ENCODE peak calls at places on chromosomes 5 and 9, in four cellular contexts. D is fibroblast of lung, E is upper lobe of right lung, P is body of pancreas. B is an unnamed sample.

GRCh38 chr9:136100700-136101614 is 5.9 kb upstream of the NACC2 start:
- DNase-seq in D (no peak), P (no peak), E (no peak), B (no peak)

GRCh38 chr9:34646211-34647083 is at the start of gene GALT:
- DNase-seq in P (peak; percentile 94), D (peak; percentile 80), E (peak; percentile 98), B (peak; percentile 41)

GRCh38 chr9:24459898-24460297 is 85.8 kb downstream of the IZUMO3 start:
- DNase-seq in E (no peak), D (no peak), P (no peak), B (no peak)

GRCh38 chr9:101037433-101037832 is 8.9 kb downstream of the PLPPR1 start:
- DNase-seq in D (no peak), E (no peak), P (no peak), B (no peak)

GRCh38 chr9:34559616-34560546 is 29.6 kb downstream of the CNTFR start:
- DNase-seq in P (no peak), E (no peak), D (peak; percentile 52), B (no peak)

GRCh38 chr5:16656561-16657191 is 39.9 kb upstream of the RETREG1 start:
- DNase-seq in E (no peak), D (no peak), P (no peak), B (peak; percentile 48)

GRCh38 chr5:178346607-178347334 is 114.2 kb upstream of the PHYKPL start:
- DNase-seq in E (peak; percentile 43), D (no peak), P (no peak), B (no peak)

GRCh38 chr5:137086289-137086838 is 412.8 kb downstream of the SPOCK1 start:
- DNase-seq in D (no peak), E (no peak), P (no peak), B (no peak)

GRCh38 chr5:148033138-148033537 is 30.6 kb upstream of the SPINK5 start:
- DNase-seq in P (no peak), E (no peak), D (no peak), B (no peak)

GRCh38 chr5:84376346-84376745 is 8.3 kb downstream of the EDIL3 start:
- DNase-seq in D (no peak), P (no peak), E (no peak), B (no peak)

GRCh38 chr5:6510973-6511372 is 62.3 kb downstream of the UBE2QL1 start:
- DNase-seq in P (no peak), D (no peak), E (no peak), B (no peak)

GRCh38 chr9:131609116-131609830 is 64.0 kb downstream of the PRRT1B start:
- DNase-seq in D (peak; percentile 83), E (no peak), P (no peak), B (no peak)

GRCh38 chr9:27276182-27277030 is 20.5 kb downstream of the EQTN start:
- DNase-seq in E (no peak), P (no peak), D (peak; percentile 43), B (peak; percentile 8)

GRCh38 chr5:34530637-34531036 is 125.5 kb upstream of the RAI14 start:
- DNase-seq in D (peak; percentile 93), E (no peak), P (no peak), B (no peak)

GRCh38 chr9:19085295-19085694 is 17.4 kb downstream of the HAUS6 start:
- DNase-seq in D (no peak), E (no peak), P (no peak), B (no peak)

GRCh38 chr5:15579193-15579990 is 79.4 kb downstream of the FBXL7 start:
- DNase-seq in E (no peak), D (no peak), P (no peak), B (no peak)

GRCh38 chr5:35143841-35144240 is 86.4 kb downstream of the PRLR start:
- DNase-seq in P (no peak), E (no peak), D (no peak), B (no peak)

GRCh38 chr5:156367602-156368001 is 40.6 kb downstream of the SGCD start:
- DNase-seq in P (no peak), E (no peak), D (peak; percentile 93), B (peak; percentile 96)

GRCh38 chr5:106822851-106823250 is 847.9 kb downstream of the EFNA5 start:
- DNase-seq in P (no peak), E (no peak), D (no peak), B (no peak)

GRCh38 chr5:126368239-126368812 is 54.9 kb upstream of the GRAMD2B start:
- DNase-seq in E (no peak), D (no peak), P (no peak), B (no peak)

GRCh38 chr9:78235296-78235770 is 542 bp upstream of the CEP78 start:
- DNase-seq in P (no peak), D (peak; percentile 62), E (no peak), B (no peak)

GRCh38 chr5:94983861-94984535 is 300.9 kb downstream of the MCTP1 start:
- DNase-seq in D (peak; percentile 68), P (no peak), E (no peak), B (peak; percentile 37)

GRCh38 chr9:113574381-113575262 is 111.1 kb downstream of the RGS3 start:
- DNase-seq in P (no peak), D (peak; percentile 43), E (peak; percentile 30), B (no peak)

GRCh38 chr9:115207003-115207837 is 89.3 kb upstream of the TNC start:
- DNase-seq in P (no peak), E (no peak), D (peak; percentile 61), B (no peak)

GRCh38 chr9:93083592-93084470 is 12.2 kb upstream of the CARD19 start:
- DNase-seq in E (peak; percentile 66), D (no peak), P (peak; percentile 2), B (no peak)

GRCh38 chr5:50595199-50595598 is 71.2 kb upstream of the PARP8 start:
- DNase-seq in D (peak; percentile 92), P (no peak), E (no peak), B (peak; percentile 1)

GRCh38 chr9:20621553-20622329 is 558 bp downstream of the MLLT3 start:
- DNase-seq in E (peak; percentile 86), D (peak; percentile 78), P (peak; percentile 71), B (peak; percentile 30)

GRCh38 chr9:124164800-124165199 is 92.9 kb upstream of the NEK6 start:
- DNase-seq in P (peak; percentile 13), E (no peak), D (no peak), B (no peak)

GRCh38 chr9:129459550-129460322 is 161.2 kb downstream of the C9orf50 start:
- DNase-seq in D (no peak), P (no peak), E (no peak), B (no peak)

GRCh38 chr9:126611592-126612328 is 2.0 kb upstream of the LMX1B start:
- DNase-seq in P (peak; percentile 79), E (peak; percentile 88), D (peak; percentile 45), B (peak; percentile 6)

DNA sequence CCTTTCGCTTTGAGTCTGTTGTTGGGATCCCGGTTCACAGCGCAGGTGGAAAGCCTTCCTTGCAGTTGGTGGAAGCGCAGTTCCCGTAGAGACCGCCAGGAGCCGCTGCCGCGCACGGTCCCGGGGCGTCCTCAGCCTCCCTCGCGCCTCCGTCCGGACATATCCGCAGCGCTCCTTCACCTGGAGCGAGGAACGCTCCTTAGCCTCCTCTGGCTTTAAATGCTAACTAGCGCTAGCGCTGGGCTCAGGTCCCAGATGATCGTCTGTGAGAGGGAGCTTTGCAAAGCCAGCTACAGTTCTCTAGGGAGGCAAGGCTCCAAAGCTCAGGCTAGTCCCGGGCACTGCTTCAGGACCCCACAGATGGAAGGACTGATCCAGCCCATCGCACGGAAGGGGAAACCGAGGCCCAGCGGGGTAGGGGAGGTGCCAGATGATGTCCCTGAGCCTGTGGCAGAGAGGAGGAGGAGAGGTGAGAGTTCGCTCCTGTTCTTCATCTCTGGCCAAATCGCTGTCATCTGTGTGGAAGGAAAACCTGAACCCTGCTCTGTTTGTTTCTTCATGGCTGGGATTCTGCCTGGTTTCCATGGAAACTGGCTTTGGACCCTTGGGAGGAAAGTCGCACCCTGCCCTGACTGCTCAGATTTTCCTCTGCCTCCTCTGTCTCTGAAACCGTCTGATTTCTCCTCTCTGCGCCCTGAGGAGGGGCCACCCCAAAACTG is 31.4 kb downstream of the COL15A1 start:
- DNase-seq in P (peak; percentile 93), E (peak; percentile 93), D (peak; percentile 62), B (no peak)
- H3K4me3 ChIP-seq in P (no peak overlapping the region), E (peak overlapping the region; percentile 17), D (peak overlapping the region; percentile 33), B (peak overlapping the region; percentile 30)

GRCh38 chr9:97935291-97935690 is 2.7 kb downstream of the HEMGN start:
- DNase-seq in D (no peak), P (no peak), E (no peak), B (no peak)
- H3K4me3 ChIP-seq in D (no peak overlapping the region), P (no peak overlapping the region), E (no peak overlapping the region), B (no peak overlapping the region)

GRCh38 chr9:132887181-132888120 is 8.8 kb downstream of the SPACA9 start:
- DNase-seq in E (no peak), D (no peak), P (no peak), B (no peak)

GRCh38 chr9:132886358-132886725 is 7.6 kb downstream of the SPACA9 start:
- DNase-seq in D (no peak), E (peak; percentile 37), P (no peak), B (no peak)

GRCh38 chr9:132888151-132888550 is 9.5 kb downstream of the SPACA9 start:
- DNase-seq in D (no peak), E (no peak), P (no peak), B (no peak)

GRCh38 chr9:132883349-132884294 is 4.9 kb downstream of the SPACA9 start:
- DNase-seq in E (no peak), D (no peak), P (no peak), B (no peak)

GRCh38 chr9:132885691-132886357 is 7.1 kb downstream of the SPACA9 start:
- DNase-seq in E (peak; percentile 47), P (no peak), D (no peak), B (no peak)
- H3K4me3 ChIP-seq in E (no peak overlapping the region), P (no peak overlapping the region), D (no peak overlapping the region), B (no peak overlapping the region)

DNA sequence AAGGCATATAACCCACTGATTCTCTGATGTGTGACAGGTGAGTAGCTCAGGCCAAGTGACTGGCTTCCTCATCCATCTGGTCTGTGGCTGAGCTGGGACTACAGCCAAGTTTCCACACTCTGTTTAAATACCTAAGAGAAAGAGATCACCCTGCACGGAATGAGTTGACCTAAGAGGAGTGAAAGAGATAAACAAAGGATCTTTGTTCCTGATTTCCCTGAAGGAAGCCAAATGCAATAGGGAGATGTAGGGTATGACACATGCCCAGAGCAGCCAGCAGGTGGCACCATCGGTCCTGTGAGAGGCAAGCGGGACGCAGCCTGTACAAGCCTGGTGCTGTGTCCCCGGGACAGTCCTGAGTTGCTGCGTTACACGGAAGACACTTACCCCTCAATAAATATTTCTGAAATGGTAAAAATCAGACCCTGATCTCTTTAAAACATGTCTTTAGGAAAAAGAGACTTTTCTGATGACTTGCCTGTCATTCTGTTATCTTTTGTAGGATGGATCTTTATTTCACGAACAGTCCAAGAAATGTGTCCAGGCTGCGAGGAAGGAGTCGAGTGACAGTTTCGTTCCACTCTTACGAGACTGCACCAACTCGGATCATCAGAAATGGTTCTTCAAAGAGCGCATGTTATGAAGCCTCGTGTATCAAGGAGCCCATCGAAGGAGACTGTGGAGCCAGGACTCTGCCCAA is 41.1 kb downstream of the GALNT12 start:
- DNase-seq in E (peak; percentile 94), P (peak; percentile 92), D (peak; percentile 92), B (peak; percentile 51)
- H3K4me3 ChIP-seq in E (peak overlapping the region; percentile 3), P (no peak overlapping the region), D (peak overlapping the region; percentile 58), B (peak overlapping the region; percentile 23)

B was measured in skeletal muscle cell.